ENCODE peak calls at places on chromosomes 2 and 18, in seven cellular contexts. Z is lower leg skin, K is astrocyte, N is MM.1S, R is glutamatergic neuron, B is AG10803, H is breast epithelium. G is an unnamed sample.

GRCh38 chr2:176129013-176129796 is at the start of gene HOXD8:
- DNase-seq in Z (peak), K (peak), N (no peak), R (peak), B (peak), H (no peak), G (no peak)

GRCh38 chr2:150619607-150620330 is 132.3 kb upstream of the RND3 start:
- DNase-seq in Z (no peak), K (peak), N (no peak), R (no peak), B (peak), H (no peak), G (no peak)

GRCh38 chr2:159399716-159400525 is 113.4 kb upstream of the WDSUB1 start:
- DNase-seq in Z (no peak), K (no peak), N (peak), R (no peak), B (peak), H (no peak), G (no peak)

GRCh38 chr18:56973487-56973886 is 173.4 kb upstream of the BOD1L2 start:
- DNase-seq in Z (no peak), K (no peak), N (no peak), R (no peak), B (no peak), H (no peak), G (no peak)

GRCh38 chr18:78239090-78239457 is 740.5 kb upstream of the SALL3 start:
- DNase-seq in Z (no peak), K (no peak), N (no peak), R (no peak), B (no peak), H (no peak), G (no peak)

GRCh38 chr18:48940854-48941531 is 9.8 kb downstream of the SMAD7 start:
- DNase-seq in Z (no peak), K (no peak), N (peak), R (no peak), B (no peak), H (no peak), G (no peak)

GRCh38 chr2:39289609-39290008 is 45.8 kb upstream of the CDKL4 start:
- DNase-seq in Z (no peak), K (peak), N (no peak), R (no peak), B (no peak), H (no peak), G (no peak)

GRCh38 chr2:157216421-157216965 is 41.0 kb upstream of the GALNT5 start:
- DNase-seq in Z (no peak), K (no peak), N (no peak), R (no peak), B (no peak), H (no peak), G (no peak)

GRCh38 chr2:235935773-235936172 is 232.4 kb downstream of the GBX2 start:
- DNase-seq in Z (peak), K (no peak), N (no peak), R (no peak), B (no peak), H (peak), G (no peak)
- TF ChIP-seq CTCF in Z (no peak), K (no peak), N (no peak), R (no peak), B (no peak), H (no peak), G (no peak)

DNA sequence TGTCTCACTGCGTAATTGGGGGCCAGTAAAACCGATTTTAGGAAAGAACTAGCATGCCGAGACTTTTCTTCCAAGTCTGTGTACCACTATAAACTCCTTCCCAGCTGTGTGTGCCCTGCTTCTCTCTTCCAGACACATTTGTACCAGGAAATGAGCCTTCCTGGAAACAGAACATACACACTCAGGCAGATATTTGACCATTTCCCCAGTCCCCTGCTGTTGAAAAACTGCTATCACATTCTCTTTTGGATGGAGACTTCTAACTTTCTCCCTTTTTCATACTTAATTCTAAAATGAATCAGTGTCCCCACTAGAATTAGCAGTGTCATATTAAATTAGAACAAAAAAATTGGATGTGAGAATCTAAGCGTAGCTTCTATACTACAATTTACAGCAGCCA is 20.2 kb downstream of the DSG4 start:
- DNase-seq in Z (no peak), K (no peak), N (no peak), R (no peak), B (no peak), H (no peak), G (no peak)
- TF ChIP-seq CTCF in Z (no peak), K (no peak), N (no peak), R (no peak), B (no peak), H (no peak), G (no peak)

DNA sequence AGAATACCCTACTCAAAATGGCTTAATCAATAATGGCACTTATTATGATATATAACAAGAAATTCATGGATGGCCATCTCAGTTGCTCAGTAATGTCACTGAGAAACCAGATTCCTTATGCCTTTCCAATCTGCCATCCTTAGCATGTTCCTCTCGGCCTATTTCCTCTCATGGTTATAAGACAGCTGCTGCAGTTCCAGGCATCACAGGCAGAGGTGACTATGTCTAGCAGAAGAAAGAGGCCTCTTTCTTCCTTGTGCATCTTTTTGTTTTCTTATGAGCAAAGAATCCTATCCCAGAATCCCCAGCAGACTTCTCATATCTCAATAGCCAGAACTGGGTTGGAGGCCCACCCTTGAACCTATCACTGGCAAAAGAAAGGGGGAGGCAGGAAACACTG is 310.6 kb upstream of the SPRED2 start:
- DNase-seq in Z (no peak), K (no peak), N (no peak), R (no peak), B (no peak), H (no peak), G (no peak)
- TF ChIP-seq CTCF in Z (no peak), K (no peak), N (no peak), R (no peak), B (no peak), H (no peak), G (no peak)

DNA sequence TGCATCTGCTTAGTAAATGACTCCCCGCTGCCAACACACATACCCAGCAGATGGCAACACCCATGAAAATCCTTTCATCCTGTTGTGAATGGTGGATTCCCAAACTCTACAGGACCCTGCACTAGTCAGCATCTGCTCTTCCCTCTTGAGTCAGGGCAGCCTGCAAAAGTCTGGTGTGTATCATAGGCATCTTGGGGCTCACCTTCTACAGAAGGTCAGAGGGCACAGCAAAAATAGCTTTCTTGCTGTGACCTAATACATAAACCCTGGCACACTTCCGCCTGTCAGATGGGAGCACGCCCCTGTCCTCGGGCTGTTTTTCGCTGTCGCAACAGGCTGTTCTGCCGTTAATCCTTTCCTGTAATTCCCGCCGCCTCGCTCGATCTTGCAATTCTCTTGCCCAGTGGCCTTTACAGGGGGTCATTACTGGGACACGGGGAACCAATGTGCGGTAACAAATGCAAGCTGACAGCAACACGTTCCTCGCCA is 19.9 kb upstream of the SCYGR1 start:
- DNase-seq in Z (peak), K (no peak), N (no peak), R (no peak), B (peak), H (peak), G (no peak)
- TF ChIP-seq CTCF in Z (no peak), K (no peak), N (no peak), R (no peak), B (no peak), H (no peak), G (no peak)

GRCh38 chr2:61905372-61906186 is at the start of gene COMMD1:
- DNase-seq in Z (peak), K (peak), N (peak), R (peak), B (peak), H (peak), G (no peak)

GRCh38 chr2:61910603-61911002 is 5.1 kb downstream of the COMMD1 start:
- DNase-seq in Z (peak), K (no peak), N (no peak), R (no peak), B (no peak), H (no peak), G (no peak)

GRCh38 chr2:61906187-61906470 is 655 bp downstream of the COMMD1 start:
- DNase-seq in Z (no peak), K (no peak), N (no peak), R (no peak), B (no peak), H (no peak), G (no peak)

DNA sequence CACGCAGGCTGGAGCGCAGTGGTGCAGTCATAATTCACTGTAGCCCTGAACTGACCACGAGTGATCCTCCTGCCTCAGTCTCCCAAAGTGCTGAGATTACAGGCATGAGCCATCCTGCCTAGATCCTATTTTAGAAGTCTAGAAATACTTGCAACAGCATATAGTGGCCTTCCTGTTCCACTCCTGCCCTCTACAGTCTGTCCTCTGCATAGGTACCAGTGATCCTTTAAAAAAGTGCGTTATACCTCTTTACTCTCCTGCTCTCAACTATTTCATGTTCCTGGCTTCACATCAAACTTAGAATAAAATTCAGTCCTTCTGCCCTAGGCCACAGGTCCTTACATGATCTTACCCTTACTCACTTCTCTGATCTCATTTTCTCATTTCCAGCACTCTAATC is 6.0 kb downstream of the COMMD1 start:
- DNase-seq in Z (peak), K (no peak), N (no peak), R (no peak), B (no peak), H (no peak), G (no peak)
- TF ChIP-seq CTCF in Z (no peak), K (no peak), N (peak), R (no peak), B (peak), H (no peak), G (peak)

DNA sequence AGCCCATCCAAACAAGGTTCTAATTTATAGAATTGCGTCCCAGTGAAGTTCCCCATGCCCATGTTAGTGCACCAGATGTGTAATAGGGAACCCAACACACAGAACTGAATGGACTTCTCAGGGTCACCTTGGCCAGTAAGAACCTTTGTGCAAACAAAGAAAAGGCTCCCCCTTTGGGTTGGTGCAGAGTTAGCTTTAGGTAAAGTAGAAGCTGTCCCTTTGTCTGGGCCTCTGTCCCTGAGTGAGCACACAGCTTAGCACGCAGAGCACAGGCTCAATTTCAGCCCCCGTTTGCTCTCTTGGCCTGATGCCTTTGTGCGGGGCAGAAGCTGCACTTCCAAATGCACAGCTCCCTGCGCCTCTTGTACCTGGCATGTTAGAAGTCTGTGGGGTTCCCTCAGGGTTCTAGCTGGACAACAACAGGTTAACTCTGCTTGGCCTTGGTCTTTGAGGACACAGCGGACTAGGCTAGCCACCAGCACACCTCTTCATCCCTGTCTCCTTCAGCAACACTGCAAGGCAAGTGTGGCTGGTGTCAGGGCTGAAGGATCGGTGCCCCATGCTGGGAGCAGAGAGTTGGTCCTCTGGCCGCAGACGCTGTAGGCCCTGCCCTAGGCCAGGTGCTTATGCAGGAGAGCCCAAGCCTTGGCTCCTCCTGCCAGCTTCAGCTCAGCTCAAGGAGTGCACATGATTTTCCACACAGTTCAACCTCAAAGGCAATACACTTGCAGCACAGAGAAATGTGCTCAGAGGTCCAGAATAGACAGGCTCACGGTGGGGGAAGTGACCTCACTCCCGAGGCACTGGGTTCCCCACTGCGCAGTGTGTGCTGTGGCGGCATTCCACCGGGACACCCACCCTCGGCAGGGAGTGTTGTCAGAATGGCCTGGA is 73.3 kb upstream of the FOSL2 start:
- DNase-seq in Z (peak), K (peak), N (no peak), R (no peak), B (no peak), H (no peak), G (no peak)
- TF ChIP-seq CTCF in Z (no peak), K (no peak), N (no peak), R (no peak), B (no peak), H (no peak), G (no peak)

GRCh38 chr2:126972272-126972626 is 73.6 kb downstream of the TEX51 start:
- DNase-seq in Z (no peak), K (no peak), N (no peak), R (no peak), B (no peak), H (no peak), G (no peak)
- TF ChIP-seq CTCF in Z (no peak), K (no peak), N (no peak), R (peak), B (no peak), H (no peak), G (no peak)